ENCODE peak calls at places on chromosomes 13 and 19, in five cellular contexts. A is ovary, G is spleen, S is uterus, O is adrenal gland. F is an unnamed sample. For H3K4me1, the result is how much of the 10 kb centered on the place peaks cover.

GRCh38 chr19:6250909-6251308 is 28.9 kb downstream of the MLLT1 start:
- DNase-seq in A (no peak), G (peak), S (no peak), O (no peak), F (no peak)

GRCh38 chr13:24050292-24050711 is 110.2 kb upstream of the SPATA13 start:
- DNase-seq in A (peak), G (no peak), S (peak), O (peak), F (peak)

GRCh38 chr13:26508885-26509284 is 48.6 kb upstream of the WASF3 start:
- DNase-seq in A (no peak), G (no peak), S (peak), O (peak), F (peak)

GRCh38 chr13:38415233-38415632 is 65.6 kb downstream of the UFM1 start:
- DNase-seq in A (no peak), G (no peak), S (no peak), O (no peak), F (no peak)

GRCh38 chr13:62512194-62513141 is 1096.8 kb upstream of the PCDH20 start:
- DNase-seq in A (no peak), G (no peak), S (no peak), O (no peak), F (peak)

GRCh38 chr13:33123066-33123940 is 107.1 kb downstream of the KL start:
- DNase-seq in A (no peak), G (no peak), S (no peak), O (peak), F (peak)

GRCh38 chr13:67844544-67844943 is 614.4 kb upstream of the PCDH9 start:
- DNase-seq in A (no peak), G (no peak), S (no peak), O (no peak), F (no peak)

GRCh38 chr13:41960700-41961697 is at the start of gene VWA8:
- DNase-seq in A (peak), G (peak), S (peak), O (peak), F (peak)

GRCh38 chr13:26061947-26062346 is 10.1 kb upstream of the SHISA2 start:
- DNase-seq in A (no peak), G (no peak), S (no peak), O (no peak), F (no peak)

DNA sequence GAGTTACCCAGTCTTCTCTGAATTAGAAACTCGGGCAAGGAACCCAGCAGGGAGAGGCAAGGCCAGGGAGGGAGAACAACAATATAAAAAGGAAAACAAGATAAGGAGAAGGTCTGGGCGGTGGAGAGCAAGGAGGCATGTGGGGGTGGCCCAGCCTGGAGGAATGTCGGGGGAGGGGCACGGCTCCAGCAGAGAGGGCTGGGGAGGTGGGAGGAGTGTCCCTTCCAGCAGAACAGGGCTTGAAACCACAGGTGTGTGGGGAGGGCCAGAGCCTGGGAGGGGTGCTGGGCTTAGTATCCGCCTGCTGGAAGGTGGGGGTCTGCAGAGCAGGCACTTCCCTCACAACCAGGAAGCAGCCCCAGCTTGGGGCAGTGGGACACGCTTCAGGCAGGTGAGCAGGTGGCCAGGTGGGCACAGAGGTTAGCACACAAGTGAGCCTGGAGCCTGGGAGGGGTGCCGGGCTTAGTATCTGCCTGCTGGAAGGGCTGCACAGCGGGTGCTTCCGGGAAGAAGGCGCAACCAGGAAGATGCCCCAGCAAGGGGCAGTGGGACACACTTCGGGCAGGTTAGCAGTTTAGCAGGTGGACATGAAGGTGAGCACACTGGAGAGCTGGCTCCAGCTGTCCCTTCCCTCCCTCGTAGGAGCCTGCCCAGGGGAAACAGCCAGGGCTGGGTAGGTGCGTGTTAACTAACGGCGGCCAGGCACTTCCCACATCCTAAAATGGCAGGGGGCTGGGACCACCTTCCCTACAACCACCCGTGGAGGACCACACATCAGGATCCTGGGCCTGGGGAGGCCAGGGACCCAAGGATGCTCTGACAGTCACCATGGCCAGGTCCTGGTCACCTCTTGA is 3.1 kb downstream of the GAS6 start:
- DNase-seq in A (peak), G (no peak), S (peak), O (no peak), F (peak)
- H3K4me1 ChIP-seq in A (under half), G (under half), S (under half), O (under half), F (under half)

GRCh38 chr19:49862411-49863253 is 4.7 kb downstream of the PNKP start:
- DNase-seq in A (peak), G (peak), S (no peak), O (peak), F (peak)

GRCh38 chr19:49861127-49861526 is 6.2 kb downstream of the PNKP start:
- DNase-seq in A (peak), G (peak), S (peak), O (peak), F (peak)

GRCh38 chr19:49861541-49862410 is 5.6 kb downstream of the PNKP start:
- DNase-seq in A (no peak), G (peak), S (peak), O (peak), F (peak)

GRCh38 chr19:49859838-49860715 is 7.3 kb downstream of the PNKP start:
- DNase-seq in A (no peak), G (no peak), S (no peak), O (peak), F (no peak)

GRCh38 chr19:49860716-49861100 is 6.7 kb downstream of the PNKP start:
- DNase-seq in A (no peak), G (no peak), S (peak), O (peak), F (no peak)
- TF ChIP-seq POLR2A in A (no peak), G (no peak), S (no peak), O (no peak), F (no peak)

GRCh38 chr13:45051315-45051714 is 62.0 kb downstream of the GPALPP1 start:
- DNase-seq in A (no peak), G (no peak), S (no peak), O (no peak), F (no peak)

GRCh38 chr13:45049478-45049877 is 60.1 kb downstream of the GPALPP1 start:
- DNase-seq in A (no peak), G (no peak), S (no peak), O (no peak), F (no peak)

GRCh38 chr13:45046445-45046844 is 57.1 kb downstream of the GPALPP1 start:
- DNase-seq in A (no peak), G (no peak), S (no peak), O (no peak), F (no peak)

GRCh38 chr13:45047394-45048328 is 58.3 kb downstream of the GPALPP1 start:
- DNase-seq in A (peak), G (peak), S (peak), O (peak), F (peak)

GRCh38 chr13:45048890-45049407 is 59.6 kb downstream of the GPALPP1 start:
- DNase-seq in A (no peak), G (no peak), S (no peak), O (no peak), F (no peak)
- H3K4me1 ChIP-seq in A (under half), G (under half), S (under half), O (under half), F (under half)

GRCh38 chr19:1507763-1508506 is 4.9 kb downstream of the ADAMTSL5 start:
- DNase-seq in A (peak), G (peak), S (peak), O (peak), F (peak)
- TF ChIP-seq POLR2A in A (no peak), G (no peak), S (peak), O (no peak), F (no peak)

GRCh38 chr19:29665215-29665825 is at the start of gene PLEKHF1:
- DNase-seq in A (peak), G (peak), S (peak), O (peak), F (peak)

GRCh38 chr19:29664753-29665214 is 477 bp upstream of the PLEKHF1 start:
- DNase-seq in A (no peak), G (no peak), S (no peak), O (no peak), F (no peak)

GRCh38 chr19:29667390-29667783 is 2.1 kb downstream of the PLEKHF1 start:
- DNase-seq in A (no peak), G (peak), S (no peak), O (no peak), F (no peak)

GRCh38 chr19:29666634-29667389 is 1.6 kb downstream of the PLEKHF1 start:
- DNase-seq in A (peak), G (peak), S (peak), O (peak), F (peak)

DNA sequence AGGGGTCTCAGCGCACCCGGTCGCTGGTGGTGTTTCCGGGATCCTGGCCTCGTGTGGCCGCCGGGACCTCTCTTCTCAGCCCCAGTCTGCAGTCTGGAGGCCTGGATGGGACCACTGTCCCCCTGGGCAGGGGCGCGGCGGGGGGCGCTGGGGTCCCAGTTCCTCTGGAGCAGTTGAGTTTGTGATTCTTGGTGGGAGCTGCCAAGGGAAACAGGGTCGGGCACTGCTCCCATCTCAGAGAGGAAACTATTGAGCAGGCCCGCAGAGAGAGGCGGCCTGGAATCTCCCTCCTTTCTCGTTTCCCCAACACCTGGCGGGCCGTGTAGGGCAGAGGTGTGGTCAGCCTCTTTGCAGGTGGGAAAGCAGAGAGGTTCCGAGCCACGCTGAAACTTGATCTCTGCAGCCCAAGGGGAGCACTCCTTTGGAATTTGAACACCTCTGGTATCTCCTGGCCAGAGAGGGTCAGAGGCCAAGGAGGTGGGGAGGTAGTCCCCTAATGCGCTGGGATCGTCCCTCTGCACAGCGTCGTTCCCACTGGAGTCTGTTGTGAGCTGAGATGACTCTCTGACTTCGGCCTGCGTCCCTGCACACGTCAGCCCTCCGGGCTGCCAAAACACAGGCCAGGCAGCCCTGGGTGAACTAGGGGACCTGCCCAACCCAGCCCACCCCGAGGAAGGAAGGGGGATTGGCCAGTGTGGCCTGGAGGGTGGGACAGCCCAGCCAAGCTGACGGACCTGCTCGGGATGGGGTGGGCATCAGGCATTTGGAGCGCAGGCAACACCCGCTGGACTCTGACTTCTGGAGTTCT is 769 bp downstream of the PLEKHF1 start:
- DNase-seq in A (peak), G (no peak), S (peak), O (peak), F (peak)
- H3K4me1 ChIP-seq in A (under half), G (under half), S (under half), O (under half), F (half or more)

DNA sequence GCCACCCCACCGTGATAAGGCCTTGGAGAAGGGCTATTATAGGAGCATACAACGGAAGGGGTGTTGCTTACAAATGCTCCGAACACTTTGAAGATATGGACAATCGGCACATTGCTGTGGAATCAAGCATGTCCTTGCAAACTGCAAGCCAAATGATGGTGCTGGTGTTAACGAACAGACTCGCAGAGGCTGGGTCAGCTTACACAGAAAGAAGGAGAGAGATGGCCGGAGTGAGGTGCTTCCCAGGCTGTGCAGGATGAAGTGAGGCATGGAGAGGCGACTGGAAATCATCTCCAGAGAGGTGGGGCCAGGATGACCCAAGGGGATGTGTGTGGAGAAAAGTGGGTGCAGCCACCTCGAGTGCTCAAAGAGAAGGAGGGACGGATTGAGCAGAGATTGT is 42.2 kb downstream of the HSPH1 start:
- DNase-seq in A (no peak), G (no peak), S (no peak), O (no peak), F (no peak)
- TF ChIP-seq POLR2A in A (no peak), G (no peak), S (no peak), O (no peak), F (no peak)

GRCh38 chr19:15265849-15266248 is 33.6 kb upstream of the EPHX3 start:
- DNase-seq in A (peak), G (peak), S (peak), O (peak), F (peak)

GRCh38 chr19:15264933-15265206 is 32.6 kb upstream of the EPHX3 start:
- DNase-seq in A (no peak), G (no peak), S (no peak), O (no peak), F (no peak)

GRCh38 chr19:15266683-15267082 is 34.4 kb upstream of the EPHX3 start:
- DNase-seq in A (no peak), G (no peak), S (no peak), O (no peak), F (no peak)

GRCh38 chr19:15264061-15264932 is 32.0 kb upstream of the EPHX3 start:
- DNase-seq in A (peak), G (peak), S (peak), O (peak), F (peak)

GRCh38 chr19:15265214-15265613 is 33.0 kb upstream of the EPHX3 start:
- DNase-seq in A (no peak), G (no peak), S (no peak), O (no peak), F (no peak)
- H3K4me1 ChIP-seq in A (under half), G (under half), S (under half), O (half or more), F (half or more)

GRCh38 chr19:41869374-41869955 is 7.6 kb upstream of the CD79A start:
- DNase-seq in A (no peak), G (no peak), S (no peak), O (no peak), F (no peak)
- TF ChIP-seq POLR2A in A (no peak), G (no peak), S (no peak), O (no peak), F (no peak)